ENCODE peak calls at places on chromosomes 7 and 10, in eight cellular contexts. J, G, S, O, H, B, Z and X are unnamed samples.
A peak's percentile ranks its signal among the peaks of the same experiment; 100 is the strongest.

GRCh38 chr10:7797582-7797981 is 9.6 kb downstream of the ATP5F1C start:
- DNase-seq in J (peak; percentile 74), G (peak; percentile 59), S (peak; percentile 96), O (no peak), H (peak; percentile 69), B (no peak), Z (no peak), X (no peak)

GRCh38 chr10:43265799-43266721 is 805 bp downstream of the RASGEF1A start:
- DNase-seq in J (no peak), G (no peak), S (no peak), O (peak; percentile 72), H (peak; percentile 53), B (peak; percentile 81), Z (peak; percentile 55), X (no peak)

GRCh38 chr10:23192741-23193434 is 776 bp downstream of the PTF1A start:
- DNase-seq in J (no peak), G (no peak), S (no peak), O (no peak), H (no peak), B (no peak), Z (peak; percentile 64), X (no peak)

GRCh38 chr10:306007-306406 is 170.8 kb downstream of the ZMYND11 start:
- DNase-seq in J (no peak), G (no peak), S (no peak), O (no peak), H (no peak), B (no peak), Z (no peak), X (no peak)

GRCh38 chr7:44853391-44853790 is 5.5 kb upstream of the H2AZ2 start:
- DNase-seq in J (no peak), G (no peak), S (no peak), O (no peak), H (no peak), B (no peak), Z (no peak), X (no peak)

GRCh38 chr7:135508853-135509588 is 881 bp downstream of the CNOT4 start:
- DNase-seq in J (no peak), G (no peak), S (peak; percentile 20), O (no peak), H (peak; percentile 14), B (peak; percentile 72), Z (no peak), X (no peak)

GRCh38 chr7:123522061-123522460 is 12.3 kb downstream of the IQUB start:
- DNase-seq in J (no peak), G (no peak), S (no peak), O (no peak), H (no peak), B (no peak), Z (no peak), X (peak; percentile 90)

GRCh38 chr7:102828291-102828690 is 79.5 kb downstream of the FAM185A start:
- DNase-seq in J (no peak), G (no peak), S (peak; percentile 90), O (no peak), H (no peak), B (no peak), Z (no peak), X (no peak)

GRCh38 chr10:102675151-102675886 is 31.0 kb downstream of the TRIM8 start:
- DNase-seq in J (no peak), G (no peak), S (no peak), O (no peak), H (no peak), B (no peak), Z (no peak), X (no peak)

GRCh38 chr7:18356195-18356645 is 139.3 kb upstream of the HDAC9 start:
- DNase-seq in J (peak; percentile 15), G (no peak), S (peak; percentile 28), O (no peak), H (peak; percentile 32), B (no peak), Z (no peak), X (no peak)

GRCh38 chr7:3109516-3109915 is 65.8 kb upstream of the CARD11 start:
- DNase-seq in J (no peak), G (no peak), S (no peak), O (no peak), H (no peak), B (no peak), Z (no peak), X (no peak)

GRCh38 chr10:44715081-44715480 is 196.1 kb upstream of the TMEM72 start:
- DNase-seq in J (peak; percentile 73), G (no peak), S (peak; percentile 76), O (no peak), H (no peak), B (no peak), Z (no peak), X (no peak)

GRCh38 chr7:41732279-41733062 is 29.6 kb upstream of the INHBA start:
- DNase-seq in J (no peak), G (no peak), S (peak; percentile 33), O (no peak), H (peak; percentile 13), B (no peak), Z (no peak), X (no peak)

GRCh38 chr10:131569851-131570715 is 258.6 kb upstream of the TCERG1L start:
- DNase-seq in J (no peak), G (no peak), S (no peak), O (no peak), H (no peak), B (peak; percentile 80), Z (peak; percentile 60), X (no peak)

GRCh38 chr10:130300608-130301025 is 164.4 kb downstream of the GLRX3 start:
- DNase-seq in J (no peak), G (no peak), S (no peak), O (no peak), H (no peak), B (peak; percentile 83), Z (no peak), X (no peak)

DNA sequence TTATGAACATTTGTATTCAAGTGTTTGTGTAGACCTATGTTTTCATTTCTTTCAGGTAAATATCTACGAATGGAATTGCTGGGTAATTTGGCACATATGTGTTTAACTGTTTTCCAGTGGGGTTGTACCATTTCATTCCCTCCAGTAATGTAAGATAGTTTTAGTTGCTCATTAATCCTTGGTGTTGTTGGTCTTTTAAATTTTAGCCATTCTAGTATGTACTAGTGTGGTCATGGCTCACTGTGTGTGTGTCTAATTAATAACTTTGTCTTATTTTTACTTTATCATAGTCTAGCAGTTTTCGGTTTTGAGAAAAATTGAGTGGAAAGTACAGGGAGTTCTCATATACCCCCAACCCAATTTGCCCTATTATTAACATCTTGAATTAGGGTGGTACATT is 278.8 kb downstream of the CAMK1D start:
- DNase-seq in J (no peak), G (no peak), S (no peak), O (no peak), H (no peak), B (no peak), Z (no peak), X (no peak)
- TF ChIP-seq CTCF in J (no peak), G (no peak), S (no peak), O (no peak), H (no peak), B (no peak), Z (no peak), X (no peak)

DNA sequence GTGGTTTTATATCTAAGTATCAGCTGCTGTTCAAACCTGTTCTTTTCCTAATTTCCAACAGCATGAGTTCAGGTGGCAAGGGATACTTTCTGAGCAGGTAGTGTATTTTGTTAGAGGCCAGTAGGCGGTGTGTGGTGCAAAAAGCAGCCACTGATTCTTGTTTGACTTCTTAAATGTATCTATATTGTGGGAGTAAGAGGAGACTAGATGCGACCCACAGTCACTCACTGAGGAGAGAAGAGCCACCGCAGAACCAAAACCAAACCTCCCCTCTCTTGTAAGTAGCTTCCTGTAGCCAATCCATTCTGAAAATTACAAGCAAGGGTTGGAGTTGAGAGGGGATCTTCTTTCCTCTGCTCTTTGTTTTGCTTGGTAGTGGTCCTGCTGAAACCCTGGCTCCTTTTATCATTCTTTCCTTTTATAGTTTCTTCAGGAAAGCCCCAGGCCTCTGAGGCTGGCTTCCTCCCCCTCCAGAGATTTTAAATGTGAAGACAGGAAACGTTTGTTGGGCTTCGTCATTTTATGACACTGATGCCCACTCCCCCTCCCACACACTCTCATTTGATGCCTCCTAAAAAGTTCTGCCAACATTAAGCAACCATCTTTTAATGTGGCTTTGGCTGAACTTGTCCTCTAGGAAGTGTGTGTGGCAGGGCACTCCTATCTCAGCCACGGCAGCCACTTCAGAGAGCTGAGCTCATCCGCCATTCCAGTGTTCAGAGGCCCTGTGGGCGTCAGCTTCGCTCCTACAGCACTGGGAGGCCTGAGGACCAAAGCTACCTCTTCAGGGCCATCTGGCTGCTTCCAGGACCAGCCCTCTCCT is 566.1 kb downstream of the SUGCT start:
- DNase-seq in J (no peak), G (no peak), S (peak; percentile 23), O (no peak), H (no peak), B (no peak), Z (no peak), X (no peak)
- TF ChIP-seq CTCF in J (no peak), G (no peak), S (no peak), O (no peak), H (no peak), B (no peak), Z (no peak), X (no peak)

DNA sequence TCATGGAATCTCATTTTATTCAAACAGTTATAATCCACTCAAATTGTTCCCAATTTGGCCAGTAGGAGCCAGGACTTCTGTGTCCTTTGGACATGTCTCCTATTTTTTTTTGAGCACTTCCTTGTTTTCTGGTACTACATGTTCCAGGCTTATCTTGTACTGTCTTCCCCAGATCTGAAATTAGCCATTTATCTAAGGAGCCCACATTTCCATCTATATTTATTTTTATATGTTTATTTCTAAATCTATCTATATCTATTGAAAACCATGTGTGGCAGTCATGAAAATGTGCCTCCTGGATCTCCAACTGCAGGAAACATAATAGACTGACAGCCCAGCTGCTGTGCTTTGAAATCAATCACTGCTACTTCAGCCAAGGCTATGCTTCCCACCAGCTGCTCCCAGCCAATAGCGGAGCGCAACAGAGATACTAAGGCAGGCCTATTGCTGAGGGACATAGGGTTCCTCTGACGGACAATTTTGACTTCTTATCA is 147.1 kb downstream of the LRRC4 start:
- DNase-seq in J (no peak), G (peak; percentile 42), S (no peak), O (no peak), H (no peak), B (no peak), Z (no peak), X (no peak)
- TF ChIP-seq CTCF in J (no peak), G (no peak), S (no peak), O (no peak), H (no peak), B (no peak), Z (no peak), X (no peak)

GRCh38 chr10:16547973-16548372 is 26.3 kb upstream of the C1QL3 start:
- DNase-seq in J (no peak), G (no peak), S (no peak), O (no peak), H (no peak), B (no peak), Z (no peak), X (no peak)

DNA sequence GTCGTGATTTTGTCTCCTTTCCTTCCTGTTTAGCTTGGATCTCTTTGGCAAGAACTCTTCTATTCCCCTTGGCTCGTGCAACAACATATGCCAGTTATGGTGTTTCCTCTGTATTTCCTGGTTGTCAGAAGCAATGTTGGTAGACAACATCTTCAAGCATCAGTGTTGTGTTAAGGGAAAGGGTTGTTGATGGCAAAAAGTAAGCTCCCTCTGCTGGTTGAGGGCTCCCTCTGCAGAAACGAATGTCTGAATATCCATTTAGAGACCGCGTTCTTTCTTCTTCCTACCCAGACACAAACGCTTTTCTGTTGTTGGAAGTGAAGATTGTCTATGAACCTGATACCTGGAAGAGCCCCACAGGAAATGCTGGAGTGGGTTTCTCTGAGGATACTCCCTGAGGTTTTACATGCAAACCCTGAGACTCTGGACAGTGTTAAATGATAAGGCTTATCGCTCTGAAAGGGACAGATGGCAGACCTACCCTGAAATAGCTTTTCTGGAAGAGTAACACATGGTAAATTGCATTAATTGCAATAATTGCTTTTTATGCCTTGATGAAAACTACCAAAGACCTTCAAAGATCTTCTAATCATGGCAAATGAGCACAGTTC is 23.6 kb upstream of the C1QL3 start:
- DNase-seq in J (no peak), G (no peak), S (peak; percentile 29), O (no peak), H (peak; percentile 29), B (no peak), Z (no peak), X (peak; percentile 10)
- TF ChIP-seq CTCF in J (peak; percentile 58), G (peak; percentile 40), S (peak; percentile 55), O (peak; percentile 29), H (peak; percentile 43), B (peak; percentile 62), Z (peak; percentile 58), X (peak; percentile 86)